ENCODE peak calls at places on chromosomes 5 and 9, in eight cellular contexts. One of them, this sample, is unnamed.
A peak's percentile ranks its signal among the peaks of the same experiment; 100 is the strongest.

GRCh38 chr5:43482490-43483064 is 1.1 kb downstream of the TMEM267 start:
- DNase-seq in GM12892: no peak
- DNase-seq in sigmoid colon: no peak
- DNase-seq in prostate gland: no peak
- DNase-seq in GM12878: no peak
- DNase-seq in breast epithelium: no peak
- DNase-seq in K562: no peak
- DNase-seq in spleen: no peak
- DNase-seq in this sample: no peak

GRCh38 chr9:113890693-113891092 is 14.6 kb downstream of the ZNF618 start:
- DNase-seq in GM12892: no peak
- DNase-seq in sigmoid colon: no peak
- DNase-seq in prostate gland: no peak
- DNase-seq in GM12878: no peak
- DNase-seq in breast epithelium: no peak
- DNase-seq in K562: no peak
- DNase-seq in spleen: no peak
- DNase-seq in this sample: no peak

GRCh38 chr5:42985129-42986037 is 54.7 kb downstream of the ANXA2R start:
- DNase-seq in GM12892: no peak
- DNase-seq in sigmoid colon: no peak
- DNase-seq in prostate gland: no peak
- DNase-seq in GM12878: no peak
- DNase-seq in breast epithelium: no peak
- DNase-seq in K562: no peak
- DNase-seq in spleen: no peak
- DNase-seq in this sample: no peak

GRCh38 chr9:21555911-21556310 is 73.8 kb upstream of the IFNE start:
- DNase-seq in GM12892: no peak
- DNase-seq in sigmoid colon: no peak
- DNase-seq in prostate gland: no peak
- DNase-seq in GM12878: no peak
- DNase-seq in breast epithelium: no peak
- DNase-seq in K562: no peak
- DNase-seq in spleen: no peak
- DNase-seq in this sample: no peak

GRCh38 chr9:133119039-133119438 is 2.0 kb downstream of the RALGDS start:
- DNase-seq in GM12892: no peak
- DNase-seq in sigmoid colon: peak; percentile 84
- DNase-seq in prostate gland: peak; percentile 41
- DNase-seq in GM12878: no peak
- DNase-seq in breast epithelium: no peak
- DNase-seq in K562: no peak
- DNase-seq in spleen: no peak
- DNase-seq in this sample: no peak

GRCh38 chr9:87796232-87796631 is 70.3 kb downstream of the CTSL start:
- DNase-seq in GM12892: no peak
- DNase-seq in sigmoid colon: no peak
- DNase-seq in prostate gland: no peak
- DNase-seq in GM12878: no peak
- DNase-seq in breast epithelium: no peak
- DNase-seq in K562: peak; percentile 16
- DNase-seq in spleen: no peak
- DNase-seq in this sample: peak; percentile 37

GRCh38 chr5:36442796-36443195 is 141.1 kb upstream of the RANBP3L start:
- DNase-seq in GM12892: no peak
- DNase-seq in sigmoid colon: no peak
- DNase-seq in prostate gland: no peak
- DNase-seq in GM12878: no peak
- DNase-seq in breast epithelium: no peak
- DNase-seq in K562: no peak
- DNase-seq in spleen: no peak
- DNase-seq in this sample: no peak

GRCh38 chr5:138573223-138573622 is 2.0 kb downstream of the HSPA9 start:
- DNase-seq in GM12892: no peak
- DNase-seq in sigmoid colon: no peak
- DNase-seq in prostate gland: no peak
- DNase-seq in GM12878: no peak
- DNase-seq in breast epithelium: no peak
- DNase-seq in K562: no peak
- DNase-seq in spleen: no peak
- DNase-seq in this sample: no peak

GRCh38 chr9:99680191-99680590 is 141.5 kb upstream of the NR4A3 start:
- DNase-seq in GM12892: no peak
- DNase-seq in sigmoid colon: no peak
- DNase-seq in prostate gland: no peak
- DNase-seq in GM12878: no peak
- DNase-seq in breast epithelium: no peak
- DNase-seq in K562: no peak
- DNase-seq in spleen: no peak
- DNase-seq in this sample: no peak

DNA sequence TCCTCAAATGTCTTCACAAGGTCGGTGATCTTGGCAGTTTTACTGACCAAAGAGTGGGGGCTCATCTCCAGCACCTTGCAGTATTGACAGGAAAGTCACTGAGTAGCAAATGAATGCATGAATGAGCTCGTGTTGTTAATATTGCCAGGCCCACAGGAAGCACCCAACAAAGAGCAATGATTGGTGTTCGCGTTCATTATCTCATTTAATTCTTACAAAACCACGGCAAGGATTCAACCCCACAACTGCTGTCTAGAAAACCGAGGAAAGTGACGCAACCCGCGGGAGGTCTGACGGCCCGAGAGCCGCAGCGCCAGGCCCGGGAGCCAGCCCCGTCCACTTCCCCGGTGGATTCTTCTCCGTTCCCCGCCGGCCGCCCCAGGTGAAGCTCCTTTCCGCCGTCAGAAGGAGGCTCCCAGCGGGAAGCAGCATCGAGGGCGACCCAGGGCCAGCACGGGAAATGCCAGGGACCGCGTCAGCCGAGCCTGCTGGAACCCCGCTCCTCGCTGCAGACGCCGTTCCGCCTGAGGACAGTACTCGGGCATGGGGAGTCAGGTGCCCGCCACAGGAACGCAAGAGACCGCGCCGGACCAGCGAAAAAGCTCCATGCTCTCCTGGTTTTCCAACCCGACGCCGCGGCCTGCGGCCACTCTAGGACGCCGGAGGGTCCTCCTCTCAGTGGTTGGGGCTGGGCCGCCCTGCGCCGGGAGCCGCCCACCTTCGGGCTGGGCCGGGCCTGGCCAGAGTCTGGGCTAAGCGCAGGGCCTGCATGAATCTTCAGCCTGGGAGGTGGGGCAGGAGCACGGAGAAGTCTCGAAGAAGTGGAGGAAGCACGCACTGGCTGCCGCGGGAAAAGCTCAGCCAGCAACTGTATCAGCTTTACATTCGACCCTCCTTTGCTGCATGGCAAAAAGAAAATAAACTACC is 19.8 kb upstream of the FER start:
- DNase-seq in GM12892: peak; percentile 53
- DNase-seq in sigmoid colon: peak; percentile 96
- DNase-seq in prostate gland: peak; percentile 89
- DNase-seq in GM12878: no peak
- DNase-seq in breast epithelium: peak; percentile 92
- DNase-seq in K562: peak; percentile 92
- DNase-seq in spleen: peak; percentile 95
- DNase-seq in this sample: peak; percentile 95
- TF ChIP-seq POLR2AphosphoS5 in GM12892: peak; percentile 18
- TF ChIP-seq POLR2AphosphoS5 in sigmoid colon: peak; percentile 93
- TF ChIP-seq POLR2AphosphoS5 in prostate gland: peak; percentile 87
- TF ChIP-seq POLR2AphosphoS5 in GM12878: peak; percentile 64
- TF ChIP-seq POLR2AphosphoS5 in breast epithelium: peak; percentile 91
- TF ChIP-seq POLR2AphosphoS5 in K562: peak; percentile 76
- TF ChIP-seq POLR2AphosphoS5 in spleen: peak; percentile 87
- TF ChIP-seq POLR2AphosphoS5 in this sample: peak; percentile 79

GRCh38 chr5:88786217-88786560 is 96.8 kb downstream of the MEF2C start:
- DNase-seq in GM12892: no peak
- DNase-seq in sigmoid colon: no peak
- DNase-seq in prostate gland: no peak
- DNase-seq in GM12878: no peak
- DNase-seq in breast epithelium: no peak
- DNase-seq in K562: no peak
- DNase-seq in spleen: no peak
- DNase-seq in this sample: no peak

GRCh38 chr5:88786789-88787188 is 96.2 kb downstream of the MEF2C start:
- DNase-seq in GM12892: no peak
- DNase-seq in sigmoid colon: no peak
- DNase-seq in prostate gland: no peak
- DNase-seq in GM12878: no peak
- DNase-seq in breast epithelium: no peak
- DNase-seq in K562: no peak
- DNase-seq in spleen: no peak
- DNase-seq in this sample: no peak

GRCh38 chr5:88787856-88788255 is 95.1 kb downstream of the MEF2C start:
- DNase-seq in GM12892: no peak
- DNase-seq in sigmoid colon: no peak
- DNase-seq in prostate gland: no peak
- DNase-seq in GM12878: no peak
- DNase-seq in breast epithelium: no peak
- DNase-seq in K562: no peak
- DNase-seq in spleen: no peak
- DNase-seq in this sample: no peak

GRCh38 chr5:88780731-88781130 is 102.3 kb downstream of the MEF2C start:
- DNase-seq in GM12892: no peak
- DNase-seq in sigmoid colon: no peak
- DNase-seq in prostate gland: no peak
- DNase-seq in GM12878: no peak
- DNase-seq in breast epithelium: no peak
- DNase-seq in K562: no peak
- DNase-seq in spleen: no peak
- DNase-seq in this sample: no peak

DNA sequence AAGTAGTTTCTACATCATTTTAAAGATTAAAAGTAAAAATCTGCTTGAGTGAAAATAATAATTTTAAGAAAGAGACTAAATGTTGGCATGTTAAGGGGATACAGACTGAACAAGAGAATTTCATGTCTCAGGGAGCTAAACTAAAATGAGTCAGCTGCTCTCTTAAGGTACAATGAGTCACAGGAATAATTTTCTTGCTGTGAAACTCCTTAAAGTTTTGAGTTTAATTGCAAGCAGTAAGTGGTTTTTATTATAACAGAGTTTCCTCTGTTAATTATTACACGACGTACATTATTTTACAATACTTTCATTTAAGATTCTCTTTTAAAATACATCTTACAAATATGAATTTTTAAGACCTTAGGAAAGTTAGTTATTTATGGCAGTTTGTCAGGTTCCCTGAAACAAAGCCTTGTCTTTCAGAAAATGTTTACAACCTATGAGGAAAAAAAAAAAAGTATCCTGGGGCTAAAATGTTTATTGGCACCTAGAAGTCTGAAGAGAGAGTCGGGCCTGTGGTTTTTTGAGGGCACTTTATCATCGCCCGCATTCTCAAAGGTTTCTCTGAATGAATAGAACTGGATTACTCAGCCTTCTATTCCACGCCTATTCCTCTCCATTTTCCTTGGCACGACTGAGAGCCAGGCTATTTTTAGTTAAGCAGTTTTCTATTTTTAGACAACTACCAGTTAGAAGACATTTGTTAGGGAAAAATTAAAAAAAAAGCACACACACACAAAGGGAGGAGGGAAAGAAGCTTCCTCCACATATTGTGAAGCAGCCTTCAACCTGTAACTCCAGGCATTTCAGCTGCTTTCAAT is 97.4 kb downstream of the MEF2C start:
- DNase-seq in GM12892: no peak
- DNase-seq in sigmoid colon: peak; percentile 64
- DNase-seq in prostate gland: peak; percentile 10
- DNase-seq in GM12878: peak; percentile 43
- DNase-seq in breast epithelium: no peak
- DNase-seq in K562: no peak
- DNase-seq in spleen: no peak
- DNase-seq in this sample: peak; percentile 68
- TF ChIP-seq POLR2AphosphoS5 in GM12892: no peak
- TF ChIP-seq POLR2AphosphoS5 in sigmoid colon: peak; percentile 46
- TF ChIP-seq POLR2AphosphoS5 in prostate gland: no peak
- TF ChIP-seq POLR2AphosphoS5 in GM12878: no peak
- TF ChIP-seq POLR2AphosphoS5 in breast epithelium: peak; percentile 17
- TF ChIP-seq POLR2AphosphoS5 in K562: no peak
- TF ChIP-seq POLR2AphosphoS5 in spleen: no peak
- TF ChIP-seq POLR2AphosphoS5 in this sample: peak; percentile 12

GRCh38 chr5:171310816-171311697 is 2.0 kb downstream of the TLX3 start:
- DNase-seq in GM12892: no peak
- DNase-seq in sigmoid colon: no peak
- DNase-seq in prostate gland: no peak
- DNase-seq in GM12878: no peak
- DNase-seq in breast epithelium: no peak
- DNase-seq in K562: no peak
- DNase-seq in spleen: no peak
- DNase-seq in this sample: peak; percentile 76
- TF ChIP-seq POLR2AphosphoS5 in GM12892: no peak
- TF ChIP-seq POLR2AphosphoS5 in sigmoid colon: no peak
- TF ChIP-seq POLR2AphosphoS5 in prostate gland: no peak
- TF ChIP-seq POLR2AphosphoS5 in GM12878: no peak
- TF ChIP-seq POLR2AphosphoS5 in breast epithelium: no peak
- TF ChIP-seq POLR2AphosphoS5 in K562: no peak
- TF ChIP-seq POLR2AphosphoS5 in spleen: no peak
- TF ChIP-seq POLR2AphosphoS5 in this sample: no peak

DNA sequence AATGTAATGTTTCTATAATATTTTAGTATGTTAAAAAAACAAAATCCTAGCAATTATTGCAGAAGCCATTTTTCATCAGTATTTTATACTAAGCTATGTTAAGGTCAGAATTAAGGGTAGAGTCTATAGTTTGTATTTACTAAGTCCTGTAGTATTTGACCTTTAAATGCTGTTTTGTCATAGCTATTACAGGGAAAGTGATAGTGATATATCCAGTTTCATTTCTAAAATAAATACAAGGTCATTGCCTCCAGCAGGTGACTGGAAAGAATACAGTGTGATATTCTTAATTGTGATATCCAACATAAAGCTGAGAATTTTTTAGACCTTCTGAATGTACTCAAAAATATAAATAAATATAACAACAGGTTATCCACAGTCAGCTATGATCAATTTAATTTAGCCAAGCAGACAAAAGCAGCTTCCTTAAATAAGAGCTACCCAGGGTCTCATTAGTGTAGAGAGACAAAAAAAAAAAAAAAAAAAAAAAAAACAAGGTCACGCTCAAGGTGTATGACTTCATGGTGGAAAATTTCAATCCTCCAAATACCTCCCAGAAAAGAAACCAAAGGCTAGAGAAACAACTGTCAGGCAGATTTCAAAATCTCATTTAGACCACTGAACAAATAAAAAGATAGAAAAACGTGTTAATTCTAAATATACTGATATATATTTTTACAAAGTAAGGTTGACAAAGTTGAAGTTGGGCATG is 278.7 kb downstream of the HCN1 start:
- DNase-seq in GM12892: no peak
- DNase-seq in sigmoid colon: no peak
- DNase-seq in prostate gland: no peak
- DNase-seq in GM12878: no peak
- DNase-seq in breast epithelium: no peak
- DNase-seq in K562: no peak
- DNase-seq in spleen: no peak
- DNase-seq in this sample: no peak
- TF ChIP-seq POLR2AphosphoS5 in GM12892: no peak
- TF ChIP-seq POLR2AphosphoS5 in sigmoid colon: no peak
- TF ChIP-seq POLR2AphosphoS5 in prostate gland: no peak
- TF ChIP-seq POLR2AphosphoS5 in GM12878: no peak
- TF ChIP-seq POLR2AphosphoS5 in breast epithelium: no peak
- TF ChIP-seq POLR2AphosphoS5 in K562: no peak
- TF ChIP-seq POLR2AphosphoS5 in spleen: no peak
- TF ChIP-seq POLR2AphosphoS5 in this sample: no peak

This sample was measured in upper lobe of left lung.